ENCODE peak calls at places on chromosomes 3 and 15, in four cellular contexts. V is GM12878, S is H1, T is K562. E is an unnamed sample.

GRCh38 chr3:13528217-13528801 is 20.6 kb upstream of the FBLN2 start:
- DNase-seq in V (no peak), T (peak), S (peak), E (peak)

GRCh38 chr3:14410501-14411165 is 8.2 kb downstream of the SLC6A6 start:
- DNase-seq in S (no peak), V (no peak), T (peak), E (peak)

GRCh38 chr3:11924518-11924917 is 77.8 kb upstream of the TAMM41 start:
- DNase-seq in T (no peak), V (no peak), S (no peak), E (no peak)

GRCh38 chr15:69100821-69101220 is 59.6 kb upstream of the GLCE start:
- DNase-seq in S (no peak), T (no peak), V (no peak), E (no peak)

GRCh38 chr15:75666823-75667501 is 19.2 kb downstream of the SNX33 start:
- DNase-seq in S (no peak), T (no peak), V (no peak), E (peak)

GRCh38 chr3:20511863-20512262 is 325.9 kb upstream of the SGO1 start:
- DNase-seq in T (peak), S (peak), V (no peak), E (peak)

GRCh38 chr3:183590442-183590841 is 34.9 kb upstream of the KLHL6 start:
- DNase-seq in S (no peak), V (no peak), T (no peak), E (no peak)

GRCh38 chr3:33636125-33636855 is 81.8 kb downstream of the CLASP2 start:
- DNase-seq in T (peak), S (no peak), V (no peak), E (peak)

GRCh38 chr15:32119694-32120330 is 89.5 kb downstream of the CHRNA7 start:
- DNase-seq in S (no peak), T (no peak), V (no peak), E (no peak)

GRCh38 chr3:129045675-129046036 is 14.9 kb upstream of the GP9 start:
- DNase-seq in S (no peak), T (no peak), V (no peak), E (no peak)

GRCh38 chr3:20064796-20065564 is 24.7 kb downstream of the KAT2B start:
- DNase-seq in V (no peak), T (peak), S (no peak), E (no peak)

GRCh38 chr3:139357899-139358298 is 14.1 kb downstream of the MRPS22 start:
- DNase-seq in T (no peak), V (peak), S (no peak), E (no peak)

GRCh38 chr15:80584973-80585372 is 110.1 kb upstream of the ABHD17C start:
- DNase-seq in T (no peak), S (no peak), V (no peak), E (no peak)

GRCh38 chr3:29746163-29746562 is 465.3 kb downstream of the RBMS3 start:
- DNase-seq in V (no peak), T (no peak), S (no peak), E (no peak)

GRCh38 chr3:123068227-123069020 is 1.6 kb downstream of the PDIA5 start:
- DNase-seq in V (no peak), S (no peak), T (peak), E (peak)

DNA sequence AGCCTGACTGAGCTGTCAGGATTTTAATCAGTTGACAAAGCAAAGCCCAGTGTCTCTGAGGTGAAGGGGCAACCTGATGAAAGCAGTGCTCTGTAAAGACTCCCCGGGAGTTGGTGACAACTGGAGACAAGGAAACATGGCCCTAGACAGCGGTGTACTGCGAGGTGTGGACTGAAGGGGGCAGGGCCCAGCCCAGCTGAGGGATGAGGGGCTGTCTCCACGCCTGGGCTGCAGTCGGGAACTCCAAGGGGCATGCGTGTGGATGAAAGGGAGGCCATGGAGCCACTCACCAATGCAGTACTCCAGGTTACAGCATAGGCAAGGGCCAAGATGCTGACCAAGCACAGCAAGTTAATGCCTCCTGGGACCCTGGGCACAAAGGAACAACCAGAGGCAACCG is 45.1 kb downstream of the SCAP start:
- DNase-seq in S (no peak), V (no peak), T (no peak), E (no peak)
- TF ChIP-seq HDAC6 in S (no peak), V (no peak), T (no peak), E (no peak)

GRCh38 chr3:196812853-196813252 is 54.9 kb upstream of the SENP5 start:
- DNase-seq in V (no peak), S (no peak), T (no peak), E (no peak)
- TF ChIP-seq EZH2 in V (no peak), S (no peak), T (no peak), E (no peak)

DNA sequence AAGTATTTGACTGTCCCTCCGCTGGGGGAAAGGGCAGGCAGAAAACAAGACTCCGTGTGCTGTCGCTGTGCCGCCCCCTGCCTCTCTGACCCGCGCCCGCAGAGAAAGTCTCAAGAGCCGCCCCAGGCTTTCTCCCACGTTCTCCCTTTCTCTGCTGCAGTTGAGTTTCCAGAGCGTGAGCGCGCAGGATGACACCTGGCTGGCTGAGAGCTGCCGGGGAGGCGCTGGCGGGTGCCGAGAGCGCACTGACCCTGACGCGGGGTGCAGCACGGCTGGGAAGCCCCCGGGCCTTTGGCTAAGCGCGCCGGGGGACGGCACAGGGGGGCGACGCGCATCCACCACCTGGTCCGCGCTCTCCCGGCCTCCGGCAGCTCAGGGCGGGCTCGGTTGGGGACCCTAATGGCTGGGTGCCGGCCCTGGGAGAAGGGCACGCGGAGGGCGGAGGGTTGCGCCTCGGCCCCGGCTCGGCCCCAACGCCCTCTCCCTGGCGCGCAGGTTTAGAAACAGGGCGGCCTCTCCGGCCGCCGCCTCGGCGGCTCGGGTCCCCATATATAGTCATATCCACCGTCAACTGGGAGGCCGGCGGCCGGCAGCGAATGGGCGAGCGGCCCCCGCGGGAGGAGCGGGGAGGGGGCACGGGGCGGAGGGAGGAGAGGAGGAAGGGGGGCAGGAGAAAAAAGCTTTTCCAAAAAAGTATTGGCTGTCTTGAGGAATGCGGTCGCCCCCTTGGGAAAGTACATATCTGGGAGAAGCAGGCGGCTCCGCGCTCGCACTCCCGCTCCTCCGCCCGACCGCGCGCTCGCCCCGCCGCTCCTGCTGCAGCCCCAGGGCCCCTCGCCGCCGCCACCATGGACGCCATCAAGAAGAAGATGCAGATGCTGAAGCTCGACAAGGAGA is at the start of gene TPM1:
- DNase-seq in S (no peak), V (no peak), T (no peak), E (peak)
- H3K27ac ChIP-seq in S (peak), V (no peak), T (no peak), E (peak)

GRCh38 chr3:117589454-117589853 is 879.9 kb downstream of the TUSC7 start:
- DNase-seq in V (no peak), T (no peak), S (no peak), E (no peak)
- TF ChIP-seq HDAC6 in V (no peak), T (no peak), S (no peak), E (no peak)

GRCh38 chr3:155744091-155744625 is 713 bp downstream of the PLCH1 start:
- DNase-seq in T (peak), V (no peak), S (no peak), E (peak)
- TF ChIP-seq EZH2 in T (no peak), V (no peak), S (no peak), E (no peak)

DNA sequence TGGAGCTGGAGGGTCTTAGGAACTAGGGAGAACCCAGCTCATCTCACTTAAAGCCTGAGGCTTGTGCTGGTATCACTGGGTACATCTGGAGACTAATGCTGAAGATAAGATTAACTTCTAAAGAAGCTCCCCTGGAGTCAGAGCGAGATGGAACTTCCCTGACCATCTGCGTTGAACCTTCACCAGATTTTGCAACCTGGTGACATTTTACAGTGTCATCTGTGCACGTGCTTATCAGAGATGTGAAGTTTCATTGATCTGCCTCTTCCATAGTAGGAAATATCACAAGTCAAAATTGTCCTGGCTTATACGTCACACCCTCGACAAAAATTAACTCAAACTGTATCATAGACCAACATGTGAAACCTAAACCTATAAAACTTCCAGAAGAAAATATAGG is 395.5 kb downstream of the SHQ1 start:
- DNase-seq in V (no peak), S (no peak), T (peak), E (no peak)
- H3K27ac ChIP-seq in V (no peak), S (no peak), T (no peak), E (no peak)

GRCh38 chr3:172029425-172030128 is 9.8 kb upstream of the FNDC3B start:
- DNase-seq in S (no peak), V (no peak), T (peak), E (no peak)
- TF ChIP-seq HDAC6 in S (no peak), V (no peak), T (no peak), E (no peak)

GRCh38 chr15:26082069-26082832 is 219.1 kb upstream of the ATP10A start:
- DNase-seq in V (peak), S (peak), T (peak), E (peak)
- TF ChIP-seq EZH2 in V (no peak), S (no peak), T (no peak), E (no peak)

DNA sequence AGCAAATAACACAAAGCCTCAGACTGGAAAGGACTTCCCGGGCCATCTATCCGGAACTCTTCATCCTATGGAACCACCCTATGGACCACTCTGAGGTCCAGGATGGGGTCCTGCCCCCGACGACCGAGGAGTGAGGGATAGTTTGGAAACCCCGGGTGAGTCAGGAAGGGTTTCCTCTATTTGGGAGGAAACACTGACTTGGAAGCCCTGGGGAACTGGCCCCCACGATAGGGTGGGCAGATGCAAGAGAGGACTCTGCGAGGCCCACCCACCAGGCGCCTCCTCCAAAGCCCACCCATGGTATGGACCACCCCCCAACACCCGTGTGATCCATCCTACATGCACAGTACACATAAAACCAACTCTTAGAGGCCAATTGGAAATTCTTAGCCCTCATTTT is 69.4 kb downstream of the CPN2 start:
- DNase-seq in V (no peak), S (no peak), T (no peak), E (no peak)
- H3K27ac ChIP-seq in V (no peak), S (no peak), T (no peak), E (no peak)